ENCODE peak calls at places on chromosomes 6 and 20, in six cellular contexts. F, R, D, L, I and Q are unnamed samples.
A peak's percentile ranks its signal among the peaks of the same experiment; 100 is the strongest.

GRCh38 chr20:18372296-18372695 is 84.0 kb downstream of the ZNF133 start:
- DNase-seq in F (no peak), R (no peak), D (no peak), L (no peak), I (no peak), Q (no peak)

GRCh38 chr20:1429143-1429728 is 36.4 kb upstream of the FKBP1A start:
- DNase-seq in F (no peak), R (no peak), D (no peak), L (no peak), I (no peak), Q (no peak)

GRCh38 chr20:36861875-36862801 is 13.8 kb upstream of the TLDC2 start:
- DNase-seq in F (peak; percentile 71), R (peak; percentile 91), D (peak; percentile 45), L (peak; percentile 40), I (peak; percentile 99), Q (peak; percentile 82)

GRCh38 chr6:149985506-149985937 is 21.8 kb downstream of the ULBP1 start:
- DNase-seq in F (no peak), R (no peak), D (no peak), L (no peak), I (no peak), Q (no peak)

GRCh38 chr6:56350857-56351256 is 103.5 kb upstream of the COL21A1 start:
- DNase-seq in F (no peak), R (no peak), D (no peak), L (no peak), I (no peak), Q (no peak)

GRCh38 chr6:40298207-40298606 is 289.0 kb downstream of the LRFN2 start:
- DNase-seq in F (no peak), R (no peak), D (no peak), L (no peak), I (no peak), Q (no peak)

GRCh38 chr6:135936606-135937005 is 85.1 kb downstream of the PDE7B start:
- DNase-seq in F (peak; percentile 97), R (no peak), D (peak; percentile 65), L (no peak), I (peak; percentile 87), Q (no peak)

GRCh38 chr6:40999498-41000070 is 39.4 kb downstream of the UNC5CL start:
- DNase-seq in F (peak; percentile 15), R (no peak), D (no peak), L (peak; percentile 46), I (no peak), Q (peak; percentile 42)

GRCh38 chr20:54263266-54263665 is 55.4 kb downstream of the PFDN4 start:
- DNase-seq in F (no peak), R (no peak), D (no peak), L (no peak), I (no peak), Q (no peak)

GRCh38 chr6:150186129-150186898 is 43.5 kb downstream of the PPP1R14C start:
- DNase-seq in F (no peak), R (peak; percentile 43), D (no peak), L (no peak), I (no peak), Q (no peak)

GRCh38 chr6:139764498-139764986 is 390.1 kb upstream of the CITED2 start:
- DNase-seq in F (peak; percentile 98), R (no peak), D (peak; percentile 98), L (no peak), I (peak; percentile 86), Q (no peak)

GRCh38 chr6:170028629-170029345 is 262.1 kb downstream of the DLL1 start:
- DNase-seq in F (no peak), R (peak; percentile 59), D (no peak), L (no peak), I (no peak), Q (no peak)

GRCh38 chr6:132320007-132320406 is 81.3 kb downstream of the MOXD1 start:
- DNase-seq in F (peak; percentile 87), R (no peak), D (peak; percentile 29), L (no peak), I (peak; percentile 30), Q (no peak)

GRCh38 chr20:36439040-36439730 is 102.1 kb upstream of the MYL9 start:
- DNase-seq in F (peak; percentile 34), R (peak; percentile 87), D (no peak), L (peak; percentile 87), I (peak; percentile 37), Q (peak; percentile 91)

GRCh38 chr20:63336232-63336752 is 24.9 kb downstream of the CHRNA4 start:
- DNase-seq in F (no peak), R (no peak), D (no peak), L (no peak), I (no peak), Q (no peak)

GRCh38 chr6:16345449-16346330 is 107.3 kb downstream of the GMPR start:
- DNase-seq in F (peak; percentile 79), R (no peak), D (peak; percentile 83), L (no peak), I (peak; percentile 82), Q (peak; percentile 37)

GRCh38 chr6:105692630-105693212 is 289.8 kb upstream of the PREP start:
- DNase-seq in F (no peak), R (no peak), D (no peak), L (no peak), I (no peak), Q (no peak)

GRCh38 chr6:75827163-75827562 is 78.1 kb downstream of the MYO6 start:
- DNase-seq in F (no peak), R (no peak), D (no peak), L (no peak), I (no peak), Q (no peak)

GRCh38 chr20:61950631-61951010 is 115.1 kb downstream of the TAF4 start:
- DNase-seq in F (no peak), R (peak; percentile 30), D (no peak), L (no peak), I (no peak), Q (peak; percentile 78)

GRCh38 chr6:155528982-155529453 is 73.4 kb upstream of the NOX3 start:
- DNase-seq in F (peak; percentile 98), R (no peak), D (peak; percentile 65), L (no peak), I (peak; percentile 89), Q (no peak)

GRCh38 chr6:169591616-169592015 is 110.2 kb downstream of the WDR27 start:
- DNase-seq in F (peak; percentile 3), R (no peak), D (no peak), L (no peak), I (no peak), Q (no peak)

GRCh38 chr6:34745277-34746103 is 11.8 kb upstream of the SNRPC start:
- DNase-seq in F (peak; percentile 73), R (no peak), D (peak; percentile 19), L (no peak), I (peak; percentile 79), Q (no peak)

GRCh38 chr6:41039060-41039998 is at the start of gene UNC5CL:
- DNase-seq in F (peak; percentile 33), R (peak; percentile 52), D (no peak), L (peak; percentile 54), I (peak; percentile 57), Q (peak; percentile 91)

GRCh38 chr20:38373898-38374297 is 27.6 kb downstream of the LBP start:
- DNase-seq in F (no peak), R (no peak), D (no peak), L (no peak), I (no peak), Q (no peak)

GRCh38 chr6:56238352-56238751 is 9.0 kb downstream of the COL21A1 start:
- DNase-seq in F (no peak), R (no peak), D (no peak), L (no peak), I (no peak), Q (no peak)

GRCh38 chr6:129701721-129702455 is 8.1 kb downstream of the ARHGAP18 start:
- DNase-seq in F (peak; percentile 63), R (no peak), D (no peak), L (no peak), I (no peak), Q (no peak)